ENCODE peak calls at places on chromosomes 2 and 18, in seven cellular contexts. K, U, S, E, M, G and F are unnamed samples.

GRCh38 chr18:45962461-45962860 is 4.7 kb downstream of the EPG5 start:
- DNase-seq in K (no peak), U (no peak), S (peak), E (peak), M (peak), G (no peak), F (peak)

GRCh38 chr2:112621792-112622527 is 23.8 kb upstream of the SLC20A1 start:
- DNase-seq in K (no peak), U (no peak), S (peak), E (peak), M (no peak), G (no peak), F (peak)

GRCh38 chr18:6557470-6558245 is 142.9 kb upstream of the L3MBTL4 start:
- DNase-seq in K (no peak), U (no peak), S (no peak), E (peak), M (no peak), G (no peak), F (no peak)

GRCh38 chr2:174945601-174946260 is 59.5 kb downstream of the CHN1 start:
- DNase-seq in K (no peak), U (no peak), S (no peak), E (peak), M (no peak), G (no peak), F (no peak)

GRCh38 chr2:239951825-239952224 is 73.3 kb downstream of the NDUFA10 start:
- DNase-seq in K (no peak), U (no peak), S (no peak), E (no peak), M (no peak), G (no peak), F (no peak)

GRCh38 chr2:22579341-22579740 is 805.6 kb upstream of the KLHL29 start:
- DNase-seq in K (no peak), U (no peak), S (no peak), E (no peak), M (no peak), G (no peak), F (no peak)

GRCh38 chr2:120809576-120810440 is 74.1 kb downstream of the GLI2 start:
- DNase-seq in K (no peak), U (no peak), S (no peak), E (no peak), M (no peak), G (no peak), F (no peak)

GRCh38 chr2:216001201-216001600 is 12.2 kb downstream of the MREG start:
- DNase-seq in K (peak), U (no peak), S (no peak), E (no peak), M (no peak), G (no peak), F (no peak)

GRCh38 chr2:168006538-168006937 is 240.9 kb downstream of the STK39 start:
- DNase-seq in K (no peak), U (no peak), S (no peak), E (no peak), M (no peak), G (no peak), F (no peak)

GRCh38 chr2:231388725-231389346 is 6.7 kb upstream of the B3GNT7 start:
- DNase-seq in K (no peak), U (no peak), S (no peak), E (no peak), M (no peak), G (no peak), F (no peak)

GRCh38 chr2:177545981-177546600 is 153.5 kb downstream of the AGPS start:
- DNase-seq in K (no peak), U (no peak), S (no peak), E (no peak), M (no peak), G (no peak), F (no peak)

GRCh38 chr2:203804070-203804469 is 63.5 kb upstream of the CTLA4 start:
- DNase-seq in K (no peak), U (no peak), S (peak), E (peak), M (peak), G (no peak), F (peak)

GRCh38 chr2:58558866-58559265 is 317.7 kb upstream of the FANCL start:
- DNase-seq in K (no peak), U (no peak), S (no peak), E (no peak), M (no peak), G (no peak), F (no peak)

GRCh38 chr2:112143150-112143549 is 5.0 kb downstream of the FBLN7 start:
- DNase-seq in K (no peak), U (no peak), S (no peak), E (no peak), M (no peak), G (no peak), F (no peak)

GRCh38 chr2:23534756-23535155 is 149.8 kb downstream of the KLHL29 start:
- DNase-seq in K (no peak), U (no peak), S (no peak), E (no peak), M (no peak), G (no peak), F (no peak)

GRCh38 chr18:8329186-8329771 is 280.0 kb upstream of the RAB12 start:
- DNase-seq in K (no peak), U (no peak), S (peak), E (peak), M (no peak), G (no peak), F (peak)

GRCh38 chr2:11757101-11757500 is 10.7 kb downstream of the LPIN1 start:
- DNase-seq in K (no peak), U (no peak), S (no peak), E (no peak), M (no peak), G (no peak), F (no peak)

GRCh38 chr2:238580486-238580885 is 153.8 kb downstream of the ASB1 start:
- DNase-seq in K (no peak), U (no peak), S (no peak), E (no peak), M (no peak), G (no peak), F (no peak)

GRCh38 chr2:46547223-46548102 is 68.1 kb downstream of the TMEM247 start:
- DNase-seq in K (no peak), U (no peak), S (no peak), E (no peak), M (no peak), G (no peak), F (no peak)

GRCh38 chr2:146764301-146764700 is 1080.5 kb upstream of the ACVR2A start:
- DNase-seq in K (no peak), U (no peak), S (peak), E (peak), M (no peak), G (no peak), F (peak)

GRCh38 chr2:109545828-109546713 is 67.7 kb downstream of the SEPTIN10 start:
- DNase-seq in K (peak), U (peak), S (peak), E (peak), M (peak), G (no peak), F (peak)

GRCh38 chr2:39216495-39217191 is 27.1 kb downstream of the CDKL4 start:
- DNase-seq in K (no peak), U (no peak), S (no peak), E (no peak), M (no peak), G (peak), F (no peak)

GRCh38 chr2:35415282-35415681 is 940.3 kb upstream of the CRIM1 start:
- DNase-seq in K (no peak), U (no peak), S (no peak), E (no peak), M (no peak), G (no peak), F (no peak)

GRCh38 chr2:73939419-73939818 is 12.7 kb downstream of the DGUOK start:
- DNase-seq in K (no peak), U (no peak), S (peak), E (peak), M (no peak), G (no peak), F (peak)

GRCh38 chr2:237262838-237263771 is 150.9 kb downstream of the COL6A3 start:
- DNase-seq in K (no peak), U (no peak), S (peak), E (peak), M (no peak), G (no peak), F (peak)

GRCh38 chr18:48295586-48296311 is 113.4 kb downstream of the ZBTB7C start:
- DNase-seq in K (peak), U (no peak), S (peak), E (peak), M (no peak), G (no peak), F (no peak)

GRCh38 chr2:207126724-207127314 is 38.9 kb downstream of the KLF7 start:
- DNase-seq in K (no peak), U (no peak), S (no peak), E (peak), M (no peak), G (no peak), F (peak)

GRCh38 chr2:167749641-167750040 is 497.8 kb downstream of the STK39 start:
- DNase-seq in K (no peak), U (no peak), S (peak), E (no peak), M (no peak), G (no peak), F (peak)

GRCh38 chr2:19649785-19650380 is 251.9 kb downstream of the TTC32 start:
- DNase-seq in K (no peak), U (no peak), S (peak), E (peak), M (no peak), G (no peak), F (peak)

GRCh38 chr2:220198911-220199310 is 571.5 kb downstream of the SLC4A3 start:
- DNase-seq in K (no peak), U (no peak), S (peak), E (peak), M (no peak), G (no peak), F (peak)

GRCh38 chr2:40844353-40845277 is 392.7 kb upstream of the SLC8A1 start:
- DNase-seq in K (no peak), U (no peak), S (no peak), E (peak), M (no peak), G (no peak), F (peak)

GRCh38 chr2:169363027-169363569 is 764 bp upstream of the LRP2 start:
- DNase-seq in K (no peak), U (no peak), S (no peak), E (no peak), M (peak), G (no peak), F (peak)

GRCh38 chr2:228556707-228557106 is 375.2 kb upstream of the SPHKAP start:
- DNase-seq in K (no peak), U (no peak), S (peak), E (peak), M (no peak), G (no peak), F (peak)

GRCh38 chr2:200077210-200077650 is 121.8 kb downstream of the MAIP1 start:
- DNase-seq in K (no peak), U (no peak), S (peak), E (peak), M (peak), G (no peak), F (peak)

GRCh38 chr2:96885432-96886137 is 15.7 kb upstream of the SEMA4C start:
- DNase-seq in K (no peak), U (no peak), S (no peak), E (no peak), M (no peak), G (no peak), F (no peak)

GRCh38 chr2:10712186-10712809 is 9.1 kb upstream of the ATP6V1C2 start:
- DNase-seq in K (no peak), U (no peak), S (no peak), E (no peak), M (no peak), G (no peak), F (no peak)

GRCh38 chr18:62963522-62963921 is 248.2 kb downstream of the PHLPP1 start:
- DNase-seq in K (no peak), U (no peak), S (no peak), E (peak), M (no peak), G (no peak), F (no peak)

GRCh38 chr2:10871978-10872377 is 39.8 kb upstream of the KCNF1 start:
- DNase-seq in K (no peak), U (no peak), S (no peak), E (no peak), M (no peak), G (no peak), F (no peak)

GRCh38 chr18:7177131-7177744 is 53.7 kb upstream of the LRRC30 start:
- DNase-seq in K (peak), U (no peak), S (peak), E (peak), M (peak), G (no peak), F (peak)